ENCODE peak calls at places on chromosomes 12 and 14, in four cellular contexts. One of them, this sample, is unnamed.

GRCh38 chr14:105150368-105151111 is 18.0 kb downstream of the JAG2 start:
- DNase-seq in HepG2: no peak
- DNase-seq in K562: no peak
- DNase-seq in H1: no peak
- DNase-seq in this sample: no peak

GRCh38 chr14:52021971-52022600 is 32.7 kb downstream of the RTRAF start:
- DNase-seq in HepG2: no peak
- DNase-seq in H1: no peak
- DNase-seq in K562: no peak
- DNase-seq in this sample: no peak

GRCh38 chr14:51333901-51334432 is 93.9 kb downstream of the TMX1 start:
- DNase-seq in HepG2: no peak
- DNase-seq in K562: no peak
- DNase-seq in H1: no peak
- DNase-seq in this sample: no peak

GRCh38 chr14:33556382-33557121 is 394.3 kb downstream of the EGLN3 start:
- DNase-seq in HepG2: no peak
- DNase-seq in K562: no peak
- DNase-seq in H1: no peak
- DNase-seq in this sample: no peak

GRCh38 chr14:34147461-34147860 is 196.6 kb upstream of the EGLN3 start:
- DNase-seq in HepG2: no peak
- DNase-seq in H1: no peak
- DNase-seq in K562: no peak
- DNase-seq in this sample: no peak

GRCh38 chr12:130119241-130119861 is 42.9 kb upstream of the FZD10 start:
- DNase-seq in K562: no peak
- DNase-seq in H1: no peak
- DNase-seq in HepG2: no peak
- DNase-seq in this sample: no peak

GRCh38 chr12:65327207-65328076 is 49.0 kb downstream of the MSRB3 start:
- DNase-seq in H1: no peak
- DNase-seq in HepG2: peak
- DNase-seq in K562: no peak
- DNase-seq in this sample: no peak

GRCh38 chr12:29582156-29582555 is 84.7 kb upstream of the OVCH1 start:
- DNase-seq in HepG2: no peak
- DNase-seq in K562: no peak
- DNase-seq in H1: no peak
- DNase-seq in this sample: no peak

GRCh38 chr12:27478949-27479348 is 32.4 kb downstream of the SMCO2 start:
- DNase-seq in H1: no peak
- DNase-seq in K562: no peak
- DNase-seq in HepG2: no peak
- DNase-seq in this sample: no peak

DNA sequence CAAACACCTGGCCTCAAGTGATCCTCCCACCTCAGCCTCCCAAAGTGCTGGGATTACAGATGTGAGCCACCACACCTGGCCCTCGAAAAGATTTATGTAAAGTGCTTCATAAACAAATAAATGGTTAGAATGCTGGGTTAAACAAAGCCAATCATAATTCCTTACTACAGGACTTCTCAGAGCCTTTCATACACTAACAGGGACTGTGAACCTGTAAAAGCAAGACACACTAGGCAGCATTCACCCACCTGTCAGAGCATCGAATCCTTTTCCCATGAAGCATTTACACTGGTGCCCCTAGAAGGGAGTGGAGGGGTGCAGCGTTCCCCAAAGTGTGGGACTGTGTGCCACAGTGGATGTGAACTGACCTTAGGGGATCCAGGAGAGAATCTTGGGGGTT is 29.5 kb downstream of the TRPV4 start:
- DNase-seq in H1: no peak
- DNase-seq in K562: no peak
- DNase-seq in HepG2: no peak
- DNase-seq in this sample: no peak
- TF ChIP-seq CTCF in H1: no peak
- TF ChIP-seq CTCF in K562: no peak
- TF ChIP-seq CTCF in HepG2: no peak
- TF ChIP-seq CTCF in this sample: no peak

GRCh38 chr14:93046696-93047050 is 69.1 kb downstream of the ITPK1 start:
- DNase-seq in HepG2: no peak
- DNase-seq in K562: peak
- DNase-seq in H1: no peak
- DNase-seq in this sample: no peak

GRCh38 chr14:93044601-93045000 is 71.1 kb downstream of the ITPK1 start:
- DNase-seq in H1: no peak
- DNase-seq in K562: peak
- DNase-seq in HepG2: no peak
- DNase-seq in this sample: no peak

GRCh38 chr14:93044116-93044515 is 71.6 kb downstream of the ITPK1 start:
- DNase-seq in HepG2: no peak
- DNase-seq in H1: no peak
- DNase-seq in K562: no peak
- DNase-seq in this sample: no peak

GRCh38 chr14:93045965-93046695 is 69.6 kb downstream of the ITPK1 start:
- DNase-seq in K562: peak
- DNase-seq in H1: no peak
- DNase-seq in HepG2: no peak
- DNase-seq in this sample: no peak

GRCh38 chr14:93045211-93045674 is 70.5 kb downstream of the ITPK1 start:
- DNase-seq in H1: no peak
- DNase-seq in HepG2: peak
- DNase-seq in K562: no peak
- DNase-seq in this sample: peak
- TF ChIP-seq JUN in H1: no peak
- TF ChIP-seq JUN in HepG2: no peak
- TF ChIP-seq JUN in K562: no peak
- TF ChIP-seq JUN in this sample: no peak

GRCh38 chr12:102911320-102911719 is 5.7 kb downstream of the PAH start:
- DNase-seq in HepG2: no peak
- DNase-seq in K562: no peak
- DNase-seq in H1: no peak
- DNase-seq in this sample: no peak

GRCh38 chr12:102913453-102914226 is 3.4 kb downstream of the PAH start:
- DNase-seq in H1: no peak
- DNase-seq in K562: no peak
- DNase-seq in HepG2: no peak
- DNase-seq in this sample: no peak

GRCh38 chr12:102912258-102912657 is 4.8 kb downstream of the PAH start:
- DNase-seq in K562: no peak
- DNase-seq in H1: no peak
- DNase-seq in HepG2: no peak
- DNase-seq in this sample: no peak

GRCh38 chr12:102910137-102910536 is 6.9 kb downstream of the PAH start:
- DNase-seq in K562: no peak
- DNase-seq in HepG2: no peak
- DNase-seq in H1: no peak
- DNase-seq in this sample: no peak

GRCh38 chr12:102910792-102911191 is 6.3 kb downstream of the PAH start:
- DNase-seq in HepG2: no peak
- DNase-seq in H1: no peak
- DNase-seq in K562: no peak
- DNase-seq in this sample: no peak
- TF ChIP-seq CREB1 in HepG2: no peak
- TF ChIP-seq CREB1 in H1: no peak
- TF ChIP-seq CREB1 in K562: no peak
- TF ChIP-seq CREB1 in this sample: no peak

DNA sequence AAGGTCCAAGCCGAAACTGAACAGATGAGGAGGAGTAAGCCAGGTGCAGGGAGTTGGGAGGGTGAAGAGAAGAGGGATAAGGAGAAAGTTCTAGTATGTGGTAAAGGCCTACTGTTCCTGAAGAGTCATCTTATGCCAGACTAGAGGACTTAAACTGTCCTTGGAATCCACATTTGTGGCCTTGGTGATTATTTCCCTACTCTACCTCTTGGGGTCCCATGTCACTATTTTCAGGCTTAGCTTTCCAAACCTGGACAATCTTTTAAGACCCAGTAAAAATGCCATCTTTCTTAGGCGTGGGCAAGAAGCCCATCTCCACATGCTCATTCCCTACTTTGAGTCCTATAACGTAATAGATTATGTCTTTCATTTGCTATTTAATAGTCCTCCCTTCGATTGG is 40.1 kb upstream of the CRY1 start:
- DNase-seq in HepG2: no peak
- DNase-seq in K562: no peak
- DNase-seq in H1: no peak
- DNase-seq in this sample: no peak
- TF ChIP-seq CTCF in HepG2: no peak
- TF ChIP-seq CTCF in K562: no peak
- TF ChIP-seq CTCF in H1: no peak
- TF ChIP-seq CTCF in this sample: no peak

GRCh38 chr12:92537235-92537960 is 165.4 kb upstream of the PLEKHG7 start:
- DNase-seq in H1: no peak
- DNase-seq in K562: no peak
- DNase-seq in HepG2: no peak
- DNase-seq in this sample: no peak

GRCh38 chr12:92539966-92540791 is 162.6 kb upstream of the PLEKHG7 start:
- DNase-seq in H1: no peak
- DNase-seq in K562: no peak
- DNase-seq in HepG2: no peak
- DNase-seq in this sample: peak

GRCh38 chr12:92541024-92541423 is 161.8 kb upstream of the PLEKHG7 start:
- DNase-seq in HepG2: no peak
- DNase-seq in H1: no peak
- DNase-seq in K562: no peak
- DNase-seq in this sample: no peak

GRCh38 chr12:92535961-92536360 is 166.8 kb upstream of the PLEKHG7 start:
- DNase-seq in H1: no peak
- DNase-seq in HepG2: no peak
- DNase-seq in K562: no peak
- DNase-seq in this sample: no peak

GRCh38 chr12:92538970-92539749 is 163.6 kb upstream of the PLEKHG7 start:
- DNase-seq in H1: no peak
- DNase-seq in HepG2: no peak
- DNase-seq in K562: no peak
- DNase-seq in this sample: no peak
- TF ChIP-seq JUN in H1: no peak
- TF ChIP-seq JUN in HepG2: no peak
- TF ChIP-seq JUN in K562: no peak
- TF ChIP-seq JUN in this sample: no peak

DNA sequence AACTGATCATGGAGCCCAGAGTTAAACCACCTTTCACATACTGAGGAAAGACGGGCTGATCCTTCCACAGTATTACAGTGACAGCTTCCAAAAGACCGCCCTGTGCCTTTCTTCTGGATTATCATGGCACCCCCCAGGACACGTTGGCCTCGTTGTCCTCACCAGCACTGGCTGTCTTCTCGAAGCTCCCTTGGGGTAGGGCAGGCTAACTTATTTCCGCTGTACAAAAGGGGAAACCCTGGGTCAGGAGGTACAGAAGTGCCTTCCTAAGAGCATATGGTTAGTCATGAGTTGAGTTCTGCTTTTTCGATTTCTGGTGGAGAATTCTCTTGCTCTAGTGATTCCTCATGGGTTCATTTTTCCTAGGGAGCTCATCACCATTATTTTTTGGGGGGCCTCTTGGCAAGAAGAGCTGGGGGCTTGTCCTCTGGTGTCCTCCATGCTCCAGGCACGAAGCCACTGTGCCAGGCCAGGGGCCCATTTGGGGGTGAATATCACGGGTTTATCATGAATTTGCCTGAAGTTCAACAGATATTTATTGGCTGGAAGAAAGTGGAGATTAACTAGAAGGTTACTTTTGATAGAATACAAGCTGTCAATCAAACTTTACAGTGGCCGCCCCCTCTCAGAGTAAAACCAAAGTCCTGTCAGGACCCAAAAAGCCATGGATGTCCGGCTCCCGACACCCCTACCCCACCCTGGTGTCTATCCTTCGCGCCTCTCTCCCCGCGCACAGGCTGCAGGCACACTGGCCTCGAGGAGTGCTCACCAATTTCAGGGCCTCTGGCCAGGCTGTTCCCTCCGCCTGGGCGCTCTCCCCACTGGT is 8.8 kb upstream of the TRAF3 start:
- DNase-seq in K562: no peak
- DNase-seq in H1: no peak
- DNase-seq in HepG2: no peak
- DNase-seq in this sample: no peak
- TF ChIP-seq CREB1 in K562: no peak
- TF ChIP-seq CREB1 in H1: no peak
- TF ChIP-seq CREB1 in HepG2: no peak
- TF ChIP-seq CREB1 in this sample: no peak